ENCODE peak calls at places on chromosomes 13 and 19, in six cellular contexts. One of them, this sample, is unnamed.

GRCh38 chr13:87859261-87859660 is 188.1 kb downstream of the SLITRK5 start:
- DNase-seq in foreskin fibroblast: no peak
- DNase-seq in BJ: no peak
- DNase-seq in activated CD4-positive, alpha-beta T cell treated with anti-CD3 and anti-CD28 coated beads for 48 hours: no peak
- DNase-seq in IMR-90: no peak
- DNase-seq in NCI-H2029 treated with DMSO at 0.1 percent for 48 hours: no peak
- DNase-seq in this sample: no peak

GRCh38 chr13:83666126-83666525 is 216.1 kb downstream of the SLITRK1 start:
- DNase-seq in foreskin fibroblast: peak
- DNase-seq in BJ: peak
- DNase-seq in activated CD4-positive, alpha-beta T cell treated with anti-CD3 and anti-CD28 coated beads for 48 hours: no peak
- DNase-seq in IMR-90: peak
- DNase-seq in NCI-H2029 treated with DMSO at 0.1 percent for 48 hours: no peak
- DNase-seq in this sample: no peak

GRCh38 chr19:12899891-12900518 is 9.0 kb downstream of the GCDH start:
- DNase-seq in foreskin fibroblast: no peak
- DNase-seq in BJ: no peak
- DNase-seq in activated CD4-positive, alpha-beta T cell treated with anti-CD3 and anti-CD28 coated beads for 48 hours: no peak
- DNase-seq in IMR-90: no peak
- DNase-seq in NCI-H2029 treated with DMSO at 0.1 percent for 48 hours: no peak
- DNase-seq in this sample: no peak

GRCh38 chr13:105070452-105070851 is 1465.0 kb downstream of the EFNB2 start:
- DNase-seq in foreskin fibroblast: no peak
- DNase-seq in BJ: no peak
- DNase-seq in activated CD4-positive, alpha-beta T cell treated with anti-CD3 and anti-CD28 coated beads for 48 hours: no peak
- DNase-seq in IMR-90: no peak
- DNase-seq in NCI-H2029 treated with DMSO at 0.1 percent for 48 hours: no peak
- DNase-seq in this sample: no peak

GRCh38 chr13:78679329-78679728 is 20.4 kb upstream of the OBI1 start:
- DNase-seq in foreskin fibroblast: no peak
- DNase-seq in BJ: no peak
- DNase-seq in activated CD4-positive, alpha-beta T cell treated with anti-CD3 and anti-CD28 coated beads for 48 hours: no peak
- DNase-seq in IMR-90: no peak
- DNase-seq in NCI-H2029 treated with DMSO at 0.1 percent for 48 hours: no peak
- DNase-seq in this sample: no peak

GRCh38 chr19:46614114-46614701 is 10.7 kb downstream of the PTGIR start:
- DNase-seq in foreskin fibroblast: peak
- DNase-seq in BJ: no peak
- DNase-seq in activated CD4-positive, alpha-beta T cell treated with anti-CD3 and anti-CD28 coated beads for 48 hours: peak
- DNase-seq in IMR-90: peak
- DNase-seq in NCI-H2029 treated with DMSO at 0.1 percent for 48 hours: peak
- DNase-seq in this sample: peak

GRCh38 chr13:78881746-78882145 is 222.8 kb upstream of the OBI1 start:
- DNase-seq in foreskin fibroblast: no peak
- DNase-seq in BJ: no peak
- DNase-seq in activated CD4-positive, alpha-beta T cell treated with anti-CD3 and anti-CD28 coated beads for 48 hours: no peak
- DNase-seq in IMR-90: no peak
- DNase-seq in NCI-H2029 treated with DMSO at 0.1 percent for 48 hours: peak
- DNase-seq in this sample: no peak

GRCh38 chr19:8370176-8371010 is 6.4 kb downstream of the ANGPTL4 start:
- DNase-seq in foreskin fibroblast: no peak
- DNase-seq in BJ: no peak
- DNase-seq in activated CD4-positive, alpha-beta T cell treated with anti-CD3 and anti-CD28 coated beads for 48 hours: no peak
- DNase-seq in IMR-90: no peak
- DNase-seq in NCI-H2029 treated with DMSO at 0.1 percent for 48 hours: no peak
- DNase-seq in this sample: no peak

GRCh38 chr13:40533072-40533471 is 133.4 kb downstream of the FOXO1 start:
- DNase-seq in foreskin fibroblast: no peak
- DNase-seq in BJ: no peak
- DNase-seq in activated CD4-positive, alpha-beta T cell treated with anti-CD3 and anti-CD28 coated beads for 48 hours: no peak
- DNase-seq in IMR-90: no peak
- DNase-seq in NCI-H2029 treated with DMSO at 0.1 percent for 48 hours: no peak
- DNase-seq in this sample: no peak

GRCh38 chr19:35973487-35973886 is 21.5 kb upstream of the SDHAF1 start:
- DNase-seq in foreskin fibroblast: no peak
- DNase-seq in BJ: no peak
- DNase-seq in activated CD4-positive, alpha-beta T cell treated with anti-CD3 and anti-CD28 coated beads for 48 hours: no peak
- DNase-seq in IMR-90: no peak
- DNase-seq in NCI-H2029 treated with DMSO at 0.1 percent for 48 hours: no peak
- DNase-seq in this sample: no peak

GRCh38 chr13:48155850-48156249 is 60.9 kb upstream of the MED4 start:
- DNase-seq in foreskin fibroblast: peak
- DNase-seq in BJ: no peak
- DNase-seq in activated CD4-positive, alpha-beta T cell treated with anti-CD3 and anti-CD28 coated beads for 48 hours: no peak
- DNase-seq in IMR-90: peak
- DNase-seq in NCI-H2029 treated with DMSO at 0.1 percent for 48 hours: no peak
- DNase-seq in this sample: no peak

GRCh38 chr19:56350416-56351045 is 35.9 kb upstream of the ZSCAN5A start:
- DNase-seq in foreskin fibroblast: peak
- DNase-seq in BJ: no peak
- DNase-seq in activated CD4-positive, alpha-beta T cell treated with anti-CD3 and anti-CD28 coated beads for 48 hours: peak
- DNase-seq in IMR-90: peak
- DNase-seq in NCI-H2029 treated with DMSO at 0.1 percent for 48 hours: peak
- DNase-seq in this sample: no peak

GRCh38 chr19:39405930-39406655 is 554 bp upstream of the ZFP36 start:
- DNase-seq in foreskin fibroblast: no peak
- DNase-seq in BJ: no peak
- DNase-seq in activated CD4-positive, alpha-beta T cell treated with anti-CD3 and anti-CD28 coated beads for 48 hours: peak
- DNase-seq in IMR-90: no peak
- DNase-seq in NCI-H2029 treated with DMSO at 0.1 percent for 48 hours: no peak
- DNase-seq in this sample: no peak

GRCh38 chr13:94128430-94128829 is 351.1 kb downstream of the DCT start:
- DNase-seq in foreskin fibroblast: no peak
- DNase-seq in BJ: no peak
- DNase-seq in activated CD4-positive, alpha-beta T cell treated with anti-CD3 and anti-CD28 coated beads for 48 hours: no peak
- DNase-seq in IMR-90: no peak
- DNase-seq in NCI-H2029 treated with DMSO at 0.1 percent for 48 hours: no peak
- DNase-seq in this sample: no peak

GRCh38 chr13:44072536-44072935 is 192.8 kb downstream of the LACC1 start:
- DNase-seq in foreskin fibroblast: no peak
- DNase-seq in BJ: no peak
- DNase-seq in activated CD4-positive, alpha-beta T cell treated with anti-CD3 and anti-CD28 coated beads for 48 hours: no peak
- DNase-seq in IMR-90: no peak
- DNase-seq in NCI-H2029 treated with DMSO at 0.1 percent for 48 hours: no peak
- DNase-seq in this sample: no peak

GRCh38 chr19:4448147-4448985 is 9.2 kb downstream of the UBXN6 start:
- DNase-seq in foreskin fibroblast: no peak
- DNase-seq in BJ: no peak
- DNase-seq in activated CD4-positive, alpha-beta T cell treated with anti-CD3 and anti-CD28 coated beads for 48 hours: no peak
- DNase-seq in IMR-90: no peak
- DNase-seq in NCI-H2029 treated with DMSO at 0.1 percent for 48 hours: no peak
- DNase-seq in this sample: no peak

GRCh38 chr19:40335855-40336700 is 12.1 kb downstream of the C19orf47 start:
- DNase-seq in foreskin fibroblast: no peak
- DNase-seq in BJ: no peak
- DNase-seq in activated CD4-positive, alpha-beta T cell treated with anti-CD3 and anti-CD28 coated beads for 48 hours: no peak
- DNase-seq in IMR-90: no peak
- DNase-seq in NCI-H2029 treated with DMSO at 0.1 percent for 48 hours: no peak
- DNase-seq in this sample: no peak

GRCh38 chr13:33164331-33164730 is 121.2 kb downstream of the STARD13 start:
- DNase-seq in foreskin fibroblast: no peak
- DNase-seq in BJ: no peak
- DNase-seq in activated CD4-positive, alpha-beta T cell treated with anti-CD3 and anti-CD28 coated beads for 48 hours: no peak
- DNase-seq in IMR-90: no peak
- DNase-seq in NCI-H2029 treated with DMSO at 0.1 percent for 48 hours: no peak
- DNase-seq in this sample: no peak

GRCh38 chr13:36453518-36453917 is 21.2 kb downstream of the CCNA1 start:
- DNase-seq in foreskin fibroblast: peak
- DNase-seq in BJ: no peak
- DNase-seq in activated CD4-positive, alpha-beta T cell treated with anti-CD3 and anti-CD28 coated beads for 48 hours: no peak
- DNase-seq in IMR-90: peak
- DNase-seq in NCI-H2029 treated with DMSO at 0.1 percent for 48 hours: no peak
- DNase-seq in this sample: no peak

GRCh38 chr13:19062801-19063200 is 118.8 kb downstream of the TUBA3C start:
- DNase-seq in foreskin fibroblast: no peak
- DNase-seq in BJ: no peak
- DNase-seq in activated CD4-positive, alpha-beta T cell treated with anti-CD3 and anti-CD28 coated beads for 48 hours: no peak
- DNase-seq in IMR-90: no peak
- DNase-seq in NCI-H2029 treated with DMSO at 0.1 percent for 48 hours: no peak
- DNase-seq in this sample: no peak

GRCh38 chr19:898663-899062 is 5.4 kb downstream of the RNU6-9 start:
- DNase-seq in foreskin fibroblast: no peak
- DNase-seq in BJ: no peak
- DNase-seq in activated CD4-positive, alpha-beta T cell treated with anti-CD3 and anti-CD28 coated beads for 48 hours: peak
- DNase-seq in IMR-90: no peak
- DNase-seq in NCI-H2029 treated with DMSO at 0.1 percent for 48 hours: no peak
- DNase-seq in this sample: no peak

GRCh38 chr13:99693812-99694211 is 192.5 kb downstream of the TM9SF2 start:
- DNase-seq in foreskin fibroblast: no peak
- DNase-seq in BJ: no peak
- DNase-seq in activated CD4-positive, alpha-beta T cell treated with anti-CD3 and anti-CD28 coated beads for 48 hours: no peak
- DNase-seq in IMR-90: no peak
- DNase-seq in NCI-H2029 treated with DMSO at 0.1 percent for 48 hours: no peak
- DNase-seq in this sample: no peak

GRCh38 chr19:37594982-37595382 is 306 bp downstream of the ZNF540 start:
- DNase-seq in foreskin fibroblast: peak
- DNase-seq in BJ: no peak
- DNase-seq in activated CD4-positive, alpha-beta T cell treated with anti-CD3 and anti-CD28 coated beads for 48 hours: peak
- DNase-seq in IMR-90: peak
- DNase-seq in NCI-H2029 treated with DMSO at 0.1 percent for 48 hours: no peak
- DNase-seq in this sample: peak

GRCh38 chr19:7083076-7083956 is 13.8 kb downstream of the ZNF557 start:
- DNase-seq in foreskin fibroblast: peak
- DNase-seq in BJ: no peak
- DNase-seq in activated CD4-positive, alpha-beta T cell treated with anti-CD3 and anti-CD28 coated beads for 48 hours: no peak
- DNase-seq in IMR-90: peak
- DNase-seq in NCI-H2029 treated with DMSO at 0.1 percent for 48 hours: no peak
- DNase-seq in this sample: no peak

GRCh38 chr19:41981724-41982123 is 12.3 kb downstream of the ATP1A3 start:
- DNase-seq in foreskin fibroblast: no peak
- DNase-seq in BJ: no peak
- DNase-seq in activated CD4-positive, alpha-beta T cell treated with anti-CD3 and anti-CD28 coated beads for 48 hours: no peak
- DNase-seq in IMR-90: no peak
- DNase-seq in NCI-H2029 treated with DMSO at 0.1 percent for 48 hours: no peak
- DNase-seq in this sample: no peak

GRCh38 chr13:26062853-26063444 is 11.1 kb upstream of the SHISA2 start:
- DNase-seq in foreskin fibroblast: peak
- DNase-seq in BJ: no peak
- DNase-seq in activated CD4-positive, alpha-beta T cell treated with anti-CD3 and anti-CD28 coated beads for 48 hours: peak
- DNase-seq in IMR-90: peak
- DNase-seq in NCI-H2029 treated with DMSO at 0.1 percent for 48 hours: no peak
- DNase-seq in this sample: no peak

GRCh38 chr19:56111601-56112312 is 9.3 kb downstream of the ZNF787 start:
- DNase-seq in foreskin fibroblast: peak
- DNase-seq in BJ: no peak
- DNase-seq in activated CD4-positive, alpha-beta T cell treated with anti-CD3 and anti-CD28 coated beads for 48 hours: peak
- DNase-seq in IMR-90: no peak
- DNase-seq in NCI-H2029 treated with DMSO at 0.1 percent for 48 hours: no peak
- DNase-seq in this sample: peak

GRCh38 chr13:64553411-64554129 is 2676.6 kb downstream of the PCDH9 start:
- DNase-seq in foreskin fibroblast: peak
- DNase-seq in BJ: no peak
- DNase-seq in activated CD4-positive, alpha-beta T cell treated with anti-CD3 and anti-CD28 coated beads for 48 hours: no peak
- DNase-seq in IMR-90: peak
- DNase-seq in NCI-H2029 treated with DMSO at 0.1 percent for 48 hours: no peak
- DNase-seq in this sample: no peak

GRCh38 chr13:69935043-69935442 is 172.6 kb upstream of the ATXN8OS start:
- DNase-seq in foreskin fibroblast: no peak
- DNase-seq in BJ: no peak
- DNase-seq in activated CD4-positive, alpha-beta T cell treated with anti-CD3 and anti-CD28 coated beads for 48 hours: no peak
- DNase-seq in IMR-90: no peak
- DNase-seq in NCI-H2029 treated with DMSO at 0.1 percent for 48 hours: no peak
- DNase-seq in this sample: no peak

GRCh38 chr19:20107301-20107700 is 29.5 kb downstream of the ZNF90 start:
- DNase-seq in foreskin fibroblast: no peak
- DNase-seq in BJ: no peak
- DNase-seq in activated CD4-positive, alpha-beta T cell treated with anti-CD3 and anti-CD28 coated beads for 48 hours: no peak
- DNase-seq in IMR-90: no peak
- DNase-seq in NCI-H2029 treated with DMSO at 0.1 percent for 48 hours: no peak
- DNase-seq in this sample: no peak